ENCODE peak calls at places on chromosomes 2 and 18, in six cellular contexts. One of them, this sample, is unnamed.

GRCh38 chr2:106566050-106566449 is 78.9 kb downstream of the CD8B2 start:
- DNase-seq in ovary: no peak
- DNase-seq in astrocyte: no peak
- DNase-seq in prostate gland: no peak
- DNase-seq in left ventricle myocardium inferior: no peak
- DNase-seq in dorsolateral prefrontal cortex: no peak
- DNase-seq in this sample: peak

GRCh38 chr2:29326926-29327325 is 211.7 kb downstream of the CLIP4 start:
- DNase-seq in ovary: no peak
- DNase-seq in astrocyte: peak
- DNase-seq in left ventricle myocardium inferior: no peak
- DNase-seq in prostate gland: no peak
- DNase-seq in dorsolateral prefrontal cortex: no peak
- DNase-seq in this sample: no peak

GRCh38 chr2:200380139-200380561 is 73.7 kb downstream of the SPATS2L start:
- DNase-seq in astrocyte: peak
- DNase-seq in left ventricle myocardium inferior: no peak
- DNase-seq in ovary: no peak
- DNase-seq in prostate gland: no peak
- DNase-seq in dorsolateral prefrontal cortex: peak
- DNase-seq in this sample: no peak

GRCh38 chr2:234705108-234705507 is 208.2 kb upstream of the ARL4C start:
- DNase-seq in astrocyte: peak
- DNase-seq in dorsolateral prefrontal cortex: no peak
- DNase-seq in ovary: no peak
- DNase-seq in prostate gland: no peak
- DNase-seq in left ventricle myocardium inferior: no peak
- DNase-seq in this sample: peak

GRCh38 chr2:8408560-8409460 is 273.0 kb upstream of the ID2 start:
- DNase-seq in astrocyte: no peak
- DNase-seq in left ventricle myocardium inferior: no peak
- DNase-seq in ovary: no peak
- DNase-seq in prostate gland: no peak
- DNase-seq in dorsolateral prefrontal cortex: no peak
- DNase-seq in this sample: no peak

GRCh38 chr2:41827354-41827971 is 220.4 kb upstream of the PKDCC start:
- DNase-seq in prostate gland: no peak
- DNase-seq in astrocyte: no peak
- DNase-seq in ovary: no peak
- DNase-seq in dorsolateral prefrontal cortex: no peak
- DNase-seq in left ventricle myocardium inferior: no peak
- DNase-seq in this sample: no peak

GRCh38 chr2:149152597-149152996 is 114.1 kb downstream of the LYPD6B start:
- DNase-seq in astrocyte: no peak
- DNase-seq in prostate gland: no peak
- DNase-seq in left ventricle myocardium inferior: no peak
- DNase-seq in ovary: no peak
- DNase-seq in dorsolateral prefrontal cortex: no peak
- DNase-seq in this sample: no peak

GRCh38 chr18:58045265-58046086 is 1.4 kb downstream of the NEDD4L start:
- DNase-seq in ovary: peak
- DNase-seq in prostate gland: peak
- DNase-seq in dorsolateral prefrontal cortex: peak
- DNase-seq in astrocyte: peak
- DNase-seq in left ventricle myocardium inferior: no peak
- DNase-seq in this sample: peak

GRCh38 chr18:50231621-50232020 is 34.7 kb downstream of the CFAP53 start:
- DNase-seq in dorsolateral prefrontal cortex: no peak
- DNase-seq in prostate gland: no peak
- DNase-seq in ovary: no peak
- DNase-seq in astrocyte: no peak
- DNase-seq in left ventricle myocardium inferior: no peak
- DNase-seq in this sample: no peak

GRCh38 chr2:173048901-173049661 is 26.6 kb upstream of the MAP3K20 start:
- DNase-seq in ovary: peak
- DNase-seq in left ventricle myocardium inferior: peak
- DNase-seq in prostate gland: peak
- DNase-seq in astrocyte: peak
- DNase-seq in dorsolateral prefrontal cortex: no peak
- DNase-seq in this sample: peak

GRCh38 chr2:62578837-62579640 is 73.0 kb upstream of the TMEM17 start:
- DNase-seq in ovary: no peak
- DNase-seq in astrocyte: peak
- DNase-seq in prostate gland: no peak
- DNase-seq in left ventricle myocardium inferior: no peak
- DNase-seq in dorsolateral prefrontal cortex: no peak
- DNase-seq in this sample: peak

GRCh38 chr2:235675678-235676535 is 182.1 kb downstream of the AGAP1 start:
- DNase-seq in dorsolateral prefrontal cortex: no peak
- DNase-seq in ovary: no peak
- DNase-seq in astrocyte: peak
- DNase-seq in left ventricle myocardium inferior: no peak
- DNase-seq in prostate gland: no peak
- DNase-seq in this sample: peak

GRCh38 chr2:201908901-201909300 is 102.6 kb downstream of the CDK15 start:
- DNase-seq in astrocyte: peak
- DNase-seq in dorsolateral prefrontal cortex: no peak
- DNase-seq in left ventricle myocardium inferior: no peak
- DNase-seq in prostate gland: no peak
- DNase-seq in ovary: no peak
- DNase-seq in this sample: peak

GRCh38 chr2:188852752-188853151 is 121.4 kb upstream of the COL3A1 start:
- DNase-seq in left ventricle myocardium inferior: no peak
- DNase-seq in dorsolateral prefrontal cortex: no peak
- DNase-seq in ovary: no peak
- DNase-seq in astrocyte: no peak
- DNase-seq in prostate gland: no peak
- DNase-seq in this sample: peak

GRCh38 chr2:68857855-68858456 is 13.2 kb downstream of the BMP10 start:
- DNase-seq in left ventricle myocardium inferior: no peak
- DNase-seq in astrocyte: no peak
- DNase-seq in ovary: no peak
- DNase-seq in prostate gland: no peak
- DNase-seq in dorsolateral prefrontal cortex: no peak
- DNase-seq in this sample: no peak

GRCh38 chr18:42576141-42576540 is 539.3 kb downstream of the RIT2 start:
- DNase-seq in dorsolateral prefrontal cortex: no peak
- DNase-seq in prostate gland: no peak
- DNase-seq in ovary: no peak
- DNase-seq in astrocyte: peak
- DNase-seq in left ventricle myocardium inferior: no peak
- DNase-seq in this sample: no peak

GRCh38 chr18:711330-711692 is 1.1 kb downstream of the ENOSF1 start:
- DNase-seq in astrocyte: no peak
- DNase-seq in left ventricle myocardium inferior: no peak
- DNase-seq in dorsolateral prefrontal cortex: no peak
- DNase-seq in prostate gland: no peak
- DNase-seq in ovary: peak
- DNase-seq in this sample: no peak

GRCh38 chr18:58320907-58321561 is 277.0 kb downstream of the NEDD4L start:
- DNase-seq in prostate gland: no peak
- DNase-seq in left ventricle myocardium inferior: no peak
- DNase-seq in astrocyte: no peak
- DNase-seq in ovary: no peak
- DNase-seq in dorsolateral prefrontal cortex: no peak
- DNase-seq in this sample: no peak

GRCh38 chr2:30139131-30139870 is 7.5 kb upstream of the YPEL5 start:
- DNase-seq in prostate gland: no peak
- DNase-seq in astrocyte: no peak
- DNase-seq in ovary: no peak
- DNase-seq in left ventricle myocardium inferior: no peak
- DNase-seq in dorsolateral prefrontal cortex: no peak
- DNase-seq in this sample: no peak

GRCh38 chr2:9229470-9229820 is 22.8 kb downstream of the ASAP2 start:
- DNase-seq in left ventricle myocardium inferior: no peak
- DNase-seq in ovary: no peak
- DNase-seq in dorsolateral prefrontal cortex: no peak
- DNase-seq in prostate gland: no peak
- DNase-seq in astrocyte: no peak
- DNase-seq in this sample: no peak

GRCh38 chr18:63433349-63433866 is 11.1 kb upstream of the VPS4B start:
- DNase-seq in astrocyte: no peak
- DNase-seq in ovary: no peak
- DNase-seq in left ventricle myocardium inferior: no peak
- DNase-seq in prostate gland: no peak
- DNase-seq in dorsolateral prefrontal cortex: no peak
- DNase-seq in this sample: no peak

GRCh38 chr18:68172842-68173549 is 541.9 kb downstream of the TMX3 start:
- DNase-seq in dorsolateral prefrontal cortex: no peak
- DNase-seq in left ventricle myocardium inferior: no peak
- DNase-seq in prostate gland: no peak
- DNase-seq in astrocyte: no peak
- DNase-seq in ovary: no peak
- DNase-seq in this sample: peak

GRCh38 chr2:241508240-241508509 is 209 bp downstream of the STK25 start:
- DNase-seq in left ventricle myocardium inferior: no peak
- DNase-seq in ovary: no peak
- DNase-seq in dorsolateral prefrontal cortex: no peak
- DNase-seq in astrocyte: no peak
- DNase-seq in prostate gland: peak
- DNase-seq in this sample: no peak

GRCh38 chr2:241508510-241509407 is at the start of gene STK25:
- DNase-seq in dorsolateral prefrontal cortex: peak
- DNase-seq in astrocyte: peak
- DNase-seq in prostate gland: peak
- DNase-seq in ovary: peak
- DNase-seq in left ventricle myocardium inferior: peak
- DNase-seq in this sample: peak

GRCh38 chr2:241509408-241509784 is 1.0 kb upstream of the STK25 start:
- DNase-seq in astrocyte: no peak
- DNase-seq in left ventricle myocardium inferior: no peak
- DNase-seq in ovary: no peak
- DNase-seq in prostate gland: no peak
- DNase-seq in dorsolateral prefrontal cortex: no peak
- DNase-seq in this sample: no peak

GRCh38 chr2:241506793-241507429 is 1.5 kb downstream of the STK25 start:
- DNase-seq in prostate gland: no peak
- DNase-seq in ovary: no peak
- DNase-seq in left ventricle myocardium inferior: no peak
- DNase-seq in astrocyte: no peak
- DNase-seq in dorsolateral prefrontal cortex: no peak
- DNase-seq in this sample: no peak

DNA sequence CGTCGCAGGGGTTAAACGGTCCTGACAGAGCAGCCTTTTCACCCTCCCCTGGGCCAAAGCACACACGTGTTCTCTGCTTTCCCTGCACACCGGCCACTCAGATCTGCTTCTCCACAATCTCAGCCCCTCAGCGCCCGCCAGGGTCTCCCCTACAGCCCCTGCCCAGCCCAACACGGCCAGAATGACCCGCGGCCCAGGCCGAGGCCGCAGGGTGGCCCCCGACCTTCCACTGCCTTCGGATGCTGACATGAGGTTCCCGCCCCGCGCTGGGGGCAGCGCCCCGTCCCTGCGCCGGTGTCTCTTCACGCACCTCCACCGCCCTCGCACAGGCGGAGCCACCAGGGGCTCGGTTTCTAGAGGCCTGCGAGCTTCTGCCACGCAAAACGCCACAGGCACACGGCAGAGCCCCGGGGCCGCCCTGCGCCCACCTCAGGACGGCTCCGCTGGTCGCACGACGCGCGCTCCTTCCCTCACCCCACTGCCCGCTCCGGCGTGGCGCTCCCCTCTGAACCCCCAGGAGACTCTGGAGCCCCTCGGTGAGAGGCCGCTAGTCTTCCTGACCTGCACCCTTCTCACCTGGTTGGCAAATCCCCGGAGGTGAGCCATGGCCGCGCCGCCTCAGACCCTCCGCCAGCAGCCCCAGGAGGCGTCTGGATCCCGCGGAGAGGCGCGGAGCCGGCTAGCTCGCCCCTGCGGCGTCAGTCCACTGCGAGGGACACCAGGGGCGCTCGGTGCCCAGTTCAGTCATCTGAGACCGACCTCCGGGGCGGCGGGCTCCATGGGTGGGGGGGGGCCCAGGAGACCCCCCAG is 749 bp downstream of the STK25 start:
- DNase-seq in ovary: peak
- DNase-seq in dorsolateral prefrontal cortex: no peak
- DNase-seq in prostate gland: no peak
- DNase-seq in astrocyte: no peak
- DNase-seq in left ventricle myocardium inferior: peak
- DNase-seq in this sample: peak
- TF ChIP-seq CTCF in ovary: peak
- TF ChIP-seq CTCF in dorsolateral prefrontal cortex: no peak
- TF ChIP-seq CTCF in prostate gland: no peak
- TF ChIP-seq CTCF in astrocyte: no peak
- TF ChIP-seq CTCF in left ventricle myocardium inferior: peak
- TF ChIP-seq CTCF in this sample: no peak

GRCh38 chr18:77056399-77057015 is 76.1 kb downstream of the MBP start:
- DNase-seq in ovary: peak
- DNase-seq in prostate gland: no peak
- DNase-seq in astrocyte: no peak
- DNase-seq in dorsolateral prefrontal cortex: no peak
- DNase-seq in left ventricle myocardium inferior: no peak
- DNase-seq in this sample: peak
- H3K4me3 ChIP-seq in ovary: no peak
- H3K4me3 ChIP-seq in prostate gland: no peak
- H3K4me3 ChIP-seq in astrocyte: no peak
- H3K4me3 ChIP-seq in dorsolateral prefrontal cortex: no peak
- H3K4me3 ChIP-seq in left ventricle myocardium inferior: peak
- H3K4me3 ChIP-seq in this sample: no peak

DNA sequence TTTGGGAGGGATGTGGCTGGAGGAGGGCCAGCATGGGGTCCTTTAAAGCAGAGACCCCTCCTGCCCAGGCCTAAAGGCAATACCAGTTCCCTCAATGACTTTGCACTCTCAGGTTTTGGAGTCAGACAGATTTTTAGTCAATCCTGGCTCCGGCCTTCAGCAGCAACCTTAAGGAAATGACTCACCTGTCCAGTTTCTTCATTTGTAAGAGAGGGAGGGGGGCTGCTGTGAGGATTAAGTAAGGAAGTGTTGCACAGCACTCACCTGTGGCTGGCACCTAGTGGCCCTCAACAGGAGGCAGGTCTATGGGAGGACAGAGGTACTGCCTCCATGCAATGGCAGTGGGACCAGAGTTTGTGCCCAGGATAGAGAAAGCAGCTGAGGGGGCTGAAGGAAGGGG is 13.7 kb downstream of the CNGA3 start:
- DNase-seq in astrocyte: no peak
- DNase-seq in left ventricle myocardium inferior: no peak
- DNase-seq in dorsolateral prefrontal cortex: no peak
- DNase-seq in prostate gland: no peak
- DNase-seq in ovary: no peak
- DNase-seq in this sample: no peak
- TF ChIP-seq CTCF in astrocyte: no peak
- TF ChIP-seq CTCF in left ventricle myocardium inferior: no peak
- TF ChIP-seq CTCF in dorsolateral prefrontal cortex: no peak
- TF ChIP-seq CTCF in prostate gland: no peak
- TF ChIP-seq CTCF in ovary: no peak
- TF ChIP-seq CTCF in this sample: no peak

DNA sequence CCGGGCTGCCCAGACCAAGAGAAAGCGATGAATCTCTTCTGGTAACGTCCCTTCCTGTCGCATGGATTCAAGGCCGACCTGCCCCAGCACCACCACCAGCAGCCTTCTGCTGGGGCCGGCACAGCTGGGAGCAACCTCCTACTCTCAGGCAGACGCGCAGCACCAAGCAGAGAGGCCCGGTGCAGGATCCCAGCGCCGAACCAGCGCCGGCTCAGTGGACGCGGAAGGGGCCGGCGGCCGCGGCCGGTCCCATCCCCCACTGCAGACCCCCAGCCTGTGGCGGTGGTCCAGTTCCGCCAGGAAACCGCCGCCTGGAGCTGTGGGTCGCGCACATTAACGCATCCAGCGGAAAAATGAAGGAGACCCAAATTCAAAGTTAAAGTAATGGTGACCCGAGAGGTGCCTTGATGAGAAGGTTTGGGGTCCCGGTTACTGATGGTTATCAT is 525 bp upstream of the MAL start:
- DNase-seq in dorsolateral prefrontal cortex: no peak
- DNase-seq in ovary: no peak
- DNase-seq in astrocyte: no peak
- DNase-seq in prostate gland: no peak
- DNase-seq in left ventricle myocardium inferior: no peak
- DNase-seq in this sample: no peak
- H3K4me3 ChIP-seq in dorsolateral prefrontal cortex: peak
- H3K4me3 ChIP-seq in ovary: no peak
- H3K4me3 ChIP-seq in astrocyte: no peak
- H3K4me3 ChIP-seq in prostate gland: peak
- H3K4me3 ChIP-seq in left ventricle myocardium inferior: peak
- H3K4me3 ChIP-seq in this sample: no peak